ENCODE peak calls at places on chromosomes 6 and 20, in seven cellular contexts. U is heart left ventricle, R is AG10803, V is spleen, X is uterus, E is GM23248, T is PC-3. Q is an unnamed sample.

GRCh38 chr6:133833905-133834304 is 55.0 kb upstream of the TCF21 start:
- DNase-seq in U (no peak), R (no peak), V (no peak), X (no peak), E (no peak), T (no peak), Q (no peak)

GRCh38 chr20:3935956-3936340 is 46.8 kb downstream of the PANK2 start:
- DNase-seq in U (no peak), R (no peak), V (no peak), X (no peak), E (no peak), T (no peak), Q (no peak)

GRCh38 chr6:159389695-159390094 is 220.5 kb downstream of the FNDC1 start:
- DNase-seq in U (no peak), R (no peak), V (no peak), X (no peak), E (no peak), T (no peak), Q (no peak)

GRCh38 chr6:169884158-169884557 is 132.7 kb downstream of the ERMARD start:
- DNase-seq in U (no peak), R (no peak), V (peak), X (no peak), E (no peak), T (no peak), Q (no peak)

GRCh38 chr6:56101141-56101553 is 146.2 kb downstream of the COL21A1 start:
- DNase-seq in U (no peak), R (peak), V (no peak), X (no peak), E (peak), T (peak), Q (no peak)

GRCh38 chr6:161256390-161256789 is 17.5 kb downstream of the AGPAT4 start:
- DNase-seq in U (no peak), R (no peak), V (no peak), X (no peak), E (no peak), T (no peak), Q (no peak)

GRCh38 chr20:47336013-47336754 is 20.3 kb downstream of the ZMYND8 start:
- DNase-seq in U (peak), R (peak), V (peak), X (peak), E (peak), T (no peak), Q (no peak)

GRCh38 chr6:143232849-143233248 is 172.2 kb downstream of the AIG1 start:
- DNase-seq in U (no peak), R (peak), V (no peak), X (no peak), E (peak), T (peak), Q (peak)

GRCh38 chr20:50692553-50692933 is 1.2 kb upstream of the RIPOR3 start:
- DNase-seq in U (no peak), R (no peak), V (no peak), X (no peak), E (no peak), T (no peak), Q (no peak)

GRCh38 chr6:52310932-52311331 is 26.4 kb upstream of the MCM3 start:
- DNase-seq in U (no peak), R (no peak), V (no peak), X (no peak), E (no peak), T (no peak), Q (no peak)

GRCh38 chr6:1086446-1086845 is 225.5 kb upstream of the FOXQ1 start:
- DNase-seq in U (no peak), R (no peak), V (no peak), X (no peak), E (no peak), T (no peak), Q (no peak)

GRCh38 chr6:96522469-96523009 is 933 bp downstream of the UFL1 start:
- DNase-seq in U (no peak), R (peak), V (no peak), X (no peak), E (peak), T (no peak), Q (peak)

GRCh38 chr6:91193446-91193845 is 606.6 kb upstream of the MAP3K7 start:
- DNase-seq in U (no peak), R (no peak), V (no peak), X (no peak), E (no peak), T (no peak), Q (no peak)

GRCh38 chr6:136525586-136526195 is 24.5 kb downstream of the MAP7 start:
- DNase-seq in U (no peak), R (peak), V (no peak), X (no peak), E (no peak), T (no peak), Q (no peak)

GRCh38 chr6:71236926-71237425 is 51.6 kb upstream of the OGFRL1 start:
- DNase-seq in U (no peak), R (no peak), V (no peak), X (no peak), E (no peak), T (no peak), Q (no peak)

GRCh38 chr6:108947114-108947854 is 99.1 kb downstream of the ARMC2 start:
- DNase-seq in U (no peak), R (peak), V (no peak), X (no peak), E (peak), T (peak), Q (no peak)

GRCh38 chr6:27177454-27178000 is 70.0 kb upstream of the PRSS16 start:
- DNase-seq in U (peak), R (peak), V (peak), X (peak), E (peak), T (peak), Q (peak)

GRCh38 chr6:155050311-155050710 is 55.2 kb downstream of the TIAM2 start:
- DNase-seq in U (no peak), R (no peak), V (no peak), X (no peak), E (no peak), T (peak), Q (peak)

GRCh38 chr6:15244605-15245360 is 1.1 kb upstream of the JARID2 start:
- DNase-seq in U (peak), R (peak), V (peak), X (peak), E (peak), T (peak), Q (no peak)

GRCh38 chr6:111711476-111711875 is 105.8 kb upstream of the TRAF3IP2 start:
- DNase-seq in U (peak), R (peak), V (no peak), X (no peak), E (peak), T (no peak), Q (no peak)

GRCh38 chr6:5697508-5697907 is 309.2 kb downstream of the NRN1 start:
- DNase-seq in U (no peak), R (no peak), V (no peak), X (no peak), E (no peak), T (no peak), Q (no peak)

GRCh38 chr6:1372690-1373089 is 16.7 kb upstream of the FOXF2 start:
- DNase-seq in U (no peak), R (peak), V (no peak), X (no peak), E (no peak), T (no peak), Q (no peak)

GRCh38 chr6:71444222-71444621 is 155.6 kb downstream of the OGFRL1 start:
- DNase-seq in U (no peak), R (no peak), V (no peak), X (no peak), E (no peak), T (peak), Q (no peak)

GRCh38 chr20:25018841-25019240 is 26.3 kb upstream of the APMAP start:
- DNase-seq in U (no peak), R (no peak), V (peak), X (no peak), E (no peak), T (no peak), Q (no peak)

GRCh38 chr6:67683960-67684359 is 951.1 kb upstream of the ADGRB3 start:
- DNase-seq in U (no peak), R (peak), V (no peak), X (no peak), E (no peak), T (peak), Q (no peak)

GRCh38 chr6:159168536-159169192 is 536 bp upstream of the FNDC1 start:
- DNase-seq in U (peak), R (peak), V (no peak), X (peak), E (peak), T (no peak), Q (no peak)

GRCh38 chr20:57857118-57857517 is 147.3 kb upstream of the PMEPA1 start:
- DNase-seq in U (no peak), R (no peak), V (no peak), X (no peak), E (no peak), T (no peak), Q (no peak)

GRCh38 chr20:51008718-51009117 is 14.2 kb downstream of the KCNG1 start:
- DNase-seq in U (no peak), R (no peak), V (peak), X (no peak), E (no peak), T (no peak), Q (no peak)

GRCh38 chr6:125839471-125839870 is 48.7 kb downstream of the NCOA7 start:
- DNase-seq in U (no peak), R (no peak), V (no peak), X (no peak), E (no peak), T (no peak), Q (no peak)

GRCh38 chr6:123415844-123416468 is 220.8 kb downstream of the TRDN start:
- DNase-seq in U (peak), R (peak), V (no peak), X (peak), E (peak), T (peak), Q (peak)

GRCh38 chr6:36692861-36693702 is 4.5 kb upstream of the RAB44 start:
- DNase-seq in U (no peak), R (no peak), V (peak), X (no peak), E (peak), T (no peak), Q (no peak)

GRCh38 chr6:16493112-16493511 is 254.7 kb downstream of the GMPR start:
- DNase-seq in U (no peak), R (no peak), V (no peak), X (no peak), E (no peak), T (no peak), Q (no peak)

GRCh38 chr6:145015739-145016558 is 719.4 kb downstream of the EPM2A start:
- DNase-seq in U (peak), R (peak), V (no peak), X (no peak), E (peak), T (peak), Q (no peak)

GRCh38 chr6:119671105-119671504 is 321.5 kb upstream of the MAN1A1 start:
- DNase-seq in U (no peak), R (no peak), V (no peak), X (no peak), E (no peak), T (no peak), Q (no peak)

GRCh38 chr20:51096571-51097267 is 73.8 kb upstream of the KCNG1 start:
- DNase-seq in U (no peak), R (no peak), V (no peak), X (no peak), E (no peak), T (no peak), Q (no peak)

GRCh38 chr6:106300944-106301343 is 24.6 kb downstream of the ATG5 start:
- DNase-seq in U (no peak), R (peak), V (no peak), X (no peak), E (peak), T (peak), Q (no peak)

GRCh38 chr20:5786930-5787826 is 37.0 kb downstream of the SHLD1 start:
- DNase-seq in U (no peak), R (peak), V (no peak), X (no peak), E (peak), T (peak), Q (no peak)

GRCh38 chr6:149449054-149449453 is 35.8 kb downstream of the ZC3H12D start:
- DNase-seq in U (no peak), R (no peak), V (peak), X (no peak), E (no peak), T (no peak), Q (no peak)

GRCh38 chr6:149452062-149452939 is 32.5 kb downstream of the ZC3H12D start:
- DNase-seq in U (no peak), R (no peak), V (peak), X (no peak), E (no peak), T (no peak), Q (no peak)

GRCh38 chr6:149450679-149451360 is 34.0 kb downstream of the ZC3H12D start:
- DNase-seq in U (peak), R (no peak), V (peak), X (peak), E (peak), T (no peak), Q (no peak)

GRCh38 chr6:149451361-149452061 is 33.3 kb downstream of the ZC3H12D start:
- DNase-seq in U (no peak), R (no peak), V (peak), X (no peak), E (peak), T (no peak), Q (no peak)

DNA sequence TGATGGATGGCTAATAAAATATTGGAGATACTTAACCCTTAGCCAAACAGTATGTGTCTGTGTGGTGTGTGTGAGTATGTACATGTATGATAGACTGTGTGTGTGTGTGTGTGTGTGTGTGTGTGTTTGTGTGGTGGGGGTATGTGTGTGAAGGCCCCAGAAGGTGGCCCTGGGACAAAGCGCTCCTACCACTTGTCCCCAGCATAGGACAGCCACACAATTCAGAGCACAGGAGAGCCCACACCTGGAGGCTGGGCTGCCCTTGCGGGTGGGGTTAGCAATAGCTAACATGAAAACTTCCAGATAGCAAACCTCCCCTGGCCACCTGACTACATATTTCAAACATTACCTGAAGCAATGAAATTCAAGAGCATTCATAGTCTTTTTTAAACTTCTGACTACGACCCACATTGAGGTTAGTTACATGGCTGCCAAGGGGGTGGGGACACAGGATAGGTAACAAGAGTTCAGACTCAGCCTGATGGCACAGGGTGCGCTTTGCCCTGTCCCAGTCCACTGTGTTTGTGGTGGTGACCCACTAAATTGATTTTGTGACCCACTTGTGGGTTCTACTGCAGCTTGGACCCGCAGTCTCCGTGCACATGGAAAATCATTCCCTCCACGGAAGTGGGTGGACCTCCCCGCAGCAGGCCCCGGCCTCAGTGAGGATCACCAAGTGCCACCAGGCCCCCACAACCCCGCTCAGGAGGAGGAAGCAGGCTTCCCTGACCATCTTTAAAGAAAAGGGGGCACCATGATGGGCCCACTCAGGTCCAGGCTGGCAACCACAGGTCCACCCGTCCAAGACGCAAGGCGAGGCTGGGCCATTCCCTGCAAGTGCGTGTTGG is 34.8 kb downstream of the ZC3H12D start:
- DNase-seq in U (no peak), R (no peak), V (peak), X (no peak), E (no peak), T (no peak), Q (no peak)
- H3K4me3 ChIP-seq in U (peak), R (no peak), V (peak), X (peak), E (peak), T (no peak), Q (no peak)

GRCh38 chr6:44074383-44075136 is 52.7 kb downstream of the MRPL14 start:
- DNase-seq in U (peak), R (peak), V (peak), X (peak), E (peak), T (peak), Q (peak)
- H3K4me3 ChIP-seq in U (no peak), R (peak), V (peak), X (no peak), E (peak), T (no peak), Q (peak)

DNA sequence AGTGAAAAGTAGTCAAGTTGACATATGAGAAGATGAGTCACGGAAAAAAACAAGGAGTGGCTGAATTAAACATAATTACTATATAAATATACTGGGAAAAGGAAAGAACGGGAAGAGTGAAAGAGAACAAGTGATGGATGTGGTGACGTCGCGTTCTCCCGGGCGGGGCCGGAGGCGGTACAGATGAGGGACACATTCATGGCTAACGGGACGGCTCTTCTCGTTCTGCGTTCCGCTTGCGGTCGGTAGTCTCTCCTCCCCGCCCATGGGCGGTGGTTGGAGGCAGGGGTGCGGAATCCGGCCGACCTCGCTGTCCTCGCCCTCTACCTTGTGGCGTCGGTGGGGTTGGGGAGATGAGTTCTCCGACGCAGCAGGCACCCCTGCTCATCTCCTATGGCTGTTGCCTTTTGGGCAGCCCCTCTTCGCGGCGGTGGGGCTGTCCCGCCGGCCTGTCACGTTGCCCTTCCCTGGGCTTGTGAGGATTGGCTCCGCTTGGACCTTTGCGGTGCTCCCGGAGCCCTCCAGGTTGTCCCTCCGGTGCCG is 22.5 kb downstream of the HLA-G start:
- DNase-seq in U (peak), R (no peak), V (no peak), X (no peak), E (peak), T (no peak), Q (no peak)
- H3K4me3 ChIP-seq in U (peak), R (peak), V (peak), X (no peak), E (peak), T (no peak), Q (no peak)

DNA sequence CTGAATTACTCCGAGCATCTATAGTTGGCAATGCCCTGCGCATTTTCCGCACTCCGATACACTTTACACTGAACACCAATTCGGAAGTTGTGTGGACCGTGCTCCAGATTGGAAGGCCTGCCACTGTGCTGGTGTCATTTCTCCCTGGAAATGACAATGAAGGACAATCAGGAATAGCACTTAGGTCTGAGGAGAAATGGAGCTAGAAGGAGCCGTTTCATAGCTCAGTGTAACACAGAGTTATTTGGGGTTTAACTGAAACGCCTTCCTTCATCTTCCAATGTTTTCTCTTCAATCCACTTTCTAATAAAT is 501 bp upstream of the PLA2G7 start:
- DNase-seq in U (no peak), R (no peak), V (no peak), X (no peak), E (no peak), T (no peak), Q (no peak)
- H3K4me3 ChIP-seq in U (peak), R (no peak), V (peak), X (peak), E (peak), T (peak), Q (no peak)

GRCh38 chr6:3500262-3501001 is 43.6 kb upstream of the SLC22A23 start:
- DNase-seq in U (no peak), R (peak), V (no peak), X (no peak), E (peak), T (peak), Q (no peak)
- H3K4me3 ChIP-seq in U (no peak), R (no peak), V (no peak), X (no peak), E (no peak), T (peak), Q (no peak)

GRCh38 chr20:34873583-34874093 is 982 bp upstream of the GGT7 start:
- DNase-seq in U (no peak), R (no peak), V (no peak), X (no peak), E (no peak), T (no peak), Q (no peak)

GRCh38 chr20:34874094-34874654 is 1.5 kb upstream of the GGT7 start:
- DNase-seq in U (peak), R (peak), V (no peak), X (peak), E (peak), T (peak), Q (peak)

GRCh38 chr20:34877002-34877264 is 521 bp downstream of the ACSS2 start:
- DNase-seq in U (no peak), R (no peak), V (no peak), X (no peak), E (no peak), T (peak), Q (no peak)

GRCh38 chr20:34876161-34877001 is at the start of gene ACSS2:
- DNase-seq in U (peak), R (peak), V (peak), X (peak), E (peak), T (peak), Q (peak)

DNA sequence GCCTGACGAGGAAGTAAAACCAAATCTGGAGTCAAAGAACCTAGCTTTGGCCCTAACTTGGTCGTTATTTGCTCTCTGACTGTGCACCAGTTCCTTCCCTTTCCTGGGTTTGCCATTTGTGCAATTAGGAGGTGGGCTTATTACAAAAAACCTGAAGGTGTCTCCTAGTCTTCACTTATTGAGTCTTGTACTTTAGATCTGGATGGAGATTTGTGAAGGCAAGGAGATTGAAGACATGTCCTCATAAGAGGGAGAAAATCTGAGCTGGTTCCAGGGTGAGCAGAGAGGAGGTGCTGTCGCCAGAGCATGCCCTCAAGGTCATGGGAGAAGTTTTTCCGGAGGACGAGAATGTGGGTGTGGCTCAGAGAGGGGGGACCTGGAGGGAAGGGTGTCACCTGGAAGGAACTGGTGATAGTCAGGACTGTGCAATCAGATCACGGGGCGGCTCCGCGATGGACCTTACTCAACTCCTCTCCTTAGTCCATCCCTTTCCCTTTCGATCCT is 703 bp upstream of the ACSS2 start:
- DNase-seq in U (no peak), R (no peak), V (no peak), X (no peak), E (no peak), T (no peak), Q (peak)
- H3K4me3 ChIP-seq in U (peak), R (peak), V (peak), X (peak), E (peak), T (peak), Q (peak)

Q was measured in Jurkat, Clone E6-1.